ENCODE peak calls at places on chromosomes 16 and 17, in four cellular contexts. U, W, R and L are unnamed samples.

GRCh38 chr16:86193528-86194193 is 294.7 kb downstream of the IRF8 start:
- DNase-seq in U (no peak), W (no peak), R (no peak), L (no peak)

GRCh38 chr17:8359769-8360168 is 16.7 kb downstream of the KRABD2 start:
- DNase-seq in U (peak; percentile 89), W (no peak), R (no peak), L (no peak)

GRCh38 chr17:17606416-17607000 is 15.0 kb upstream of the PEMT start:
- DNase-seq in U (peak; percentile 47), W (no peak), R (no peak), L (no peak)

GRCh38 chr16:55512941-55513340 is 4.1 kb downstream of the LPCAT2 start:
- DNase-seq in U (no peak), W (no peak), R (no peak), L (no peak)

GRCh38 chr16:77946834-77947233 is 75.5 kb upstream of the CLEC3A start:
- DNase-seq in U (no peak), W (no peak), R (no peak), L (peak; percentile 35)

GRCh38 chr16:53515259-53515658 is 12.2 kb upstream of the AKTIP start:
- DNase-seq in U (no peak), W (no peak), R (no peak), L (no peak)

GRCh38 chr17:38550661-38551060 is 55.1 kb downstream of the SRCIN1 start:
- DNase-seq in U (peak; percentile 67), W (no peak), R (no peak), L (no peak)

GRCh38 chr16:11257131-11257938 is 1.3 kb upstream of the SOCS1 start:
- DNase-seq in U (peak; percentile 83), W (peak; percentile 80), R (peak; percentile 40), L (peak; percentile 85)

GRCh38 chr16:58367252-58367651 is 25.0 kb upstream of the GINS3 start:
- DNase-seq in U (no peak), W (no peak), R (no peak), L (no peak)

GRCh38 chr17:40541873-40542561 is 23.3 kb downstream of the CCR7 start:
- DNase-seq in U (no peak), W (no peak), R (no peak), L (no peak)

GRCh38 chr17:64739316-64740058 is 77.4 kb upstream of the SMURF2 start:
- DNase-seq in U (no peak), W (no peak), R (no peak), L (peak; percentile 20)

GRCh38 chr16:68367034-68367433 is 56.2 kb downstream of the PRMT7 start:
- DNase-seq in U (peak; percentile 58), W (peak; percentile 75), R (no peak), L (peak; percentile 76)